ENCODE peak calls at places on chromosomes 6 and 20, in four cellular contexts. T is Ammon's horn, K is IMR-90, S is NT2/D1. C is an unnamed sample.

GRCh38 chr6:54428437-54428836 is 120.2 kb downstream of the TINAG start:
- DNase-seq in T (no peak), K (no peak), S (no peak), C (no peak)

GRCh38 chr6:170178561-170179477 is 112.1 kb downstream of the DLL1 start:
- DNase-seq in T (no peak), K (peak), S (no peak), C (no peak)

GRCh38 chr20:37615507-37616425 is 78.1 kb upstream of the CTNNBL1 start:
- DNase-seq in T (no peak), K (no peak), S (peak), C (no peak)

GRCh38 chr20:57849126-57849867 is 139.5 kb upstream of the PMEPA1 start:
- DNase-seq in T (no peak), K (no peak), S (no peak), C (no peak)

GRCh38 chr6:166751051-166751595 is 124.1 kb upstream of the RPS6KA2 start:
- DNase-seq in T (no peak), K (no peak), S (no peak), C (no peak)

GRCh38 chr6:3208096-3208774 is 19.2 kb downstream of the TUBB2B start:
- DNase-seq in T (no peak), K (peak), S (no peak), C (peak)

GRCh38 chr6:129493396-129493902 is 216.5 kb downstream of the ARHGAP18 start:
- DNase-seq in T (no peak), K (peak), S (no peak), C (peak)

GRCh38 chr20:25275813-25276532 is 28.1 kb downstream of the PYGB start:
- DNase-seq in T (no peak), K (no peak), S (no peak), C (no peak)

GRCh38 chr20:400451-401275 is 7.4 kb upstream of the RBCK1 start:
- DNase-seq in T (peak), K (no peak), S (no peak), C (peak)

GRCh38 chr20:54123587-54124180 is 50.1 kb downstream of the CYP24A1 start:
- DNase-seq in T (no peak), K (peak), S (peak), C (peak)

GRCh38 chr6:55058682-55059081 is 115.6 kb upstream of the HCRTR2 start:
- DNase-seq in T (no peak), K (no peak), S (peak), C (no peak)

GRCh38 chr20:24773751-24774201 is 175.3 kb upstream of the CST7 start:
- DNase-seq in T (no peak), K (peak), S (no peak), C (peak)

GRCh38 chr6:19610260-19610659 is 226.9 kb upstream of the ID4 start:
- DNase-seq in T (no peak), K (no peak), S (no peak), C (no peak)

GRCh38 chr20:47453167-47453782 is 48.4 kb upstream of the NCOA3 start:
- DNase-seq in T (no peak), K (peak), S (peak), C (peak)

GRCh38 chr6:155143610-155144106 is 120.2 kb upstream of the CLDN20 start:
- DNase-seq in T (no peak), K (no peak), S (no peak), C (peak)

GRCh38 chr20:1225263-1225728 is 548 bp upstream of the RAD21L1 start:
- DNase-seq in T (no peak), K (no peak), S (no peak), C (peak)

GRCh38 chr6:101716810-101717209 is 323.3 kb downstream of the GRIK2 start:
- DNase-seq in T (no peak), K (no peak), S (peak), C (no peak)

GRCh38 chr6:124870611-124871201 is 91.5 kb upstream of the RNF217 start:
- DNase-seq in T (peak), K (peak), S (no peak), C (peak)

GRCh38 chr20:60085551-60086132 is 127.4 kb downstream of the CDH26 start:
- DNase-seq in T (no peak), K (no peak), S (no peak), C (no peak)

GRCh38 chr6:7919871-7920270 is 9.3 kb upstream of the TXNDC5 start:
- DNase-seq in T (no peak), K (no peak), S (no peak), C (no peak)